ENCODE peak calls at places on chromosome 6, in seven cellular contexts. One of them, this sample, is unnamed.

GRCh38 chr6:90284745-90285481 is 11.7 kb downstream of the BACH2 start:
- DNase-seq in GM12892: no peak
- DNase-seq in spleen: peak; percentile 66
- DNase-seq in breast epithelium: no peak
- DNase-seq in GM12891: no peak
- DNase-seq in HCT116: peak; percentile 56
- DNase-seq in transverse colon: no peak
- DNase-seq in this sample: no peak

GRCh38 chr6:42692151-42692911 is 30.1 kb downstream of the PRPH2 start:
- DNase-seq in GM12892: no peak
- DNase-seq in spleen: no peak
- DNase-seq in breast epithelium: peak; percentile 82
- DNase-seq in GM12891: no peak
- DNase-seq in HCT116: peak; percentile 64
- DNase-seq in transverse colon: no peak
- DNase-seq in this sample: no peak

GRCh38 chr6:72755752-72756151 is 133.9 kb downstream of the KCNQ5 start:
- DNase-seq in GM12892: no peak
- DNase-seq in spleen: no peak
- DNase-seq in breast epithelium: no peak
- DNase-seq in GM12891: no peak
- DNase-seq in HCT116: no peak
- DNase-seq in transverse colon: no peak
- DNase-seq in this sample: peak; percentile 43

GRCh38 chr6:131255911-131256310 is 120.6 kb downstream of the AKAP7 start:
- DNase-seq in GM12892: no peak
- DNase-seq in spleen: no peak
- DNase-seq in breast epithelium: no peak
- DNase-seq in GM12891: no peak
- DNase-seq in HCT116: no peak
- DNase-seq in transverse colon: no peak
- DNase-seq in this sample: no peak

GRCh38 chr6:128519132-128519930 is 1.1 kb downstream of the PTPRK start:
- DNase-seq in GM12892: peak; percentile 1
- DNase-seq in spleen: peak; percentile 70
- DNase-seq in breast epithelium: peak; percentile 56
- DNase-seq in GM12891: no peak
- DNase-seq in HCT116: no peak
- DNase-seq in transverse colon: peak; percentile 50
- DNase-seq in this sample: peak; percentile 79

GRCh38 chr6:17042422-17043147 is 59.3 kb upstream of the STMND1 start:
- DNase-seq in GM12892: no peak
- DNase-seq in spleen: no peak
- DNase-seq in breast epithelium: no peak
- DNase-seq in GM12891: no peak
- DNase-seq in HCT116: peak; percentile 34
- DNase-seq in transverse colon: peak; percentile 66
- DNase-seq in this sample: peak; percentile 85

GRCh38 chr6:113649916-113650609 is 207.1 kb upstream of the MARCKS start:
- DNase-seq in GM12892: no peak
- DNase-seq in spleen: no peak
- DNase-seq in breast epithelium: no peak
- DNase-seq in GM12891: no peak
- DNase-seq in HCT116: no peak
- DNase-seq in transverse colon: no peak
- DNase-seq in this sample: no peak

GRCh38 chr6:2920671-2921112 is 17.6 kb upstream of the SERPINB9 start:
- DNase-seq in GM12892: no peak
- DNase-seq in spleen: no peak
- DNase-seq in breast epithelium: peak; percentile 8
- DNase-seq in GM12891: no peak
- DNase-seq in HCT116: no peak
- DNase-seq in transverse colon: no peak
- DNase-seq in this sample: peak; percentile 60

GRCh38 chr6:90896165-90896549 is 309.3 kb upstream of the MAP3K7 start:
- DNase-seq in GM12892: no peak
- DNase-seq in spleen: no peak
- DNase-seq in breast epithelium: no peak
- DNase-seq in GM12891: no peak
- DNase-seq in HCT116: no peak
- DNase-seq in transverse colon: no peak
- DNase-seq in this sample: no peak

GRCh38 chr6:113178349-113178748 is 678.8 kb upstream of the MARCKS start:
- DNase-seq in GM12892: no peak
- DNase-seq in spleen: no peak
- DNase-seq in breast epithelium: no peak
- DNase-seq in GM12891: no peak
- DNase-seq in HCT116: no peak
- DNase-seq in transverse colon: no peak
- DNase-seq in this sample: no peak

GRCh38 chr6:161361529-161361928 is 87.7 kb upstream of the AGPAT4 start:
- DNase-seq in GM12892: no peak
- DNase-seq in spleen: no peak
- DNase-seq in breast epithelium: no peak
- DNase-seq in GM12891: no peak
- DNase-seq in HCT116: no peak
- DNase-seq in transverse colon: no peak
- DNase-seq in this sample: no peak

GRCh38 chr6:73451166-73452106 is 661 bp downstream of the CGAS start:
- DNase-seq in GM12892: peak; percentile 44
- DNase-seq in spleen: peak; percentile 92
- DNase-seq in breast epithelium: no peak
- DNase-seq in GM12891: peak; percentile 49
- DNase-seq in HCT116: no peak
- DNase-seq in transverse colon: peak; percentile 50
- DNase-seq in this sample: peak; percentile 70

GRCh38 chr6:140256213-140256612 is 881.8 kb upstream of the CITED2 start:
- DNase-seq in GM12892: no peak
- DNase-seq in spleen: no peak
- DNase-seq in breast epithelium: no peak
- DNase-seq in GM12891: no peak
- DNase-seq in HCT116: no peak
- DNase-seq in transverse colon: no peak
- DNase-seq in this sample: peak; percentile 1

GRCh38 chr6:68031054-68031453 is 604.0 kb upstream of the ADGRB3 start:
- DNase-seq in GM12892: no peak
- DNase-seq in spleen: no peak
- DNase-seq in breast epithelium: no peak
- DNase-seq in GM12891: no peak
- DNase-seq in HCT116: no peak
- DNase-seq in transverse colon: no peak
- DNase-seq in this sample: no peak

GRCh38 chr6:26311012-26311384 is 54.0 kb upstream of the BTN3A2 start:
- DNase-seq in GM12892: no peak
- DNase-seq in spleen: no peak
- DNase-seq in breast epithelium: no peak
- DNase-seq in GM12891: no peak
- DNase-seq in HCT116: no peak
- DNase-seq in transverse colon: no peak
- DNase-seq in this sample: peak; percentile 61

GRCh38 chr6:20686142-20686541 is 151.9 kb downstream of the CDKAL1 start:
- DNase-seq in GM12892: no peak
- DNase-seq in spleen: no peak
- DNase-seq in breast epithelium: no peak
- DNase-seq in GM12891: no peak
- DNase-seq in HCT116: no peak
- DNase-seq in transverse colon: no peak
- DNase-seq in this sample: peak; percentile 80

GRCh38 chr6:15062311-15063252 is 183.3 kb upstream of the JARID2 start:
- DNase-seq in GM12892: no peak
- DNase-seq in spleen: no peak
- DNase-seq in breast epithelium: no peak
- DNase-seq in GM12891: no peak
- DNase-seq in HCT116: no peak
- DNase-seq in transverse colon: no peak
- DNase-seq in this sample: no peak

GRCh38 chr6:135423649-135424128 is 73.9 kb downstream of the AHI1 start:
- DNase-seq in GM12892: no peak
- DNase-seq in spleen: no peak
- DNase-seq in breast epithelium: no peak
- DNase-seq in GM12891: no peak
- DNase-seq in HCT116: peak; percentile 22
- DNase-seq in transverse colon: no peak
- DNase-seq in this sample: peak; percentile 63

DNA sequence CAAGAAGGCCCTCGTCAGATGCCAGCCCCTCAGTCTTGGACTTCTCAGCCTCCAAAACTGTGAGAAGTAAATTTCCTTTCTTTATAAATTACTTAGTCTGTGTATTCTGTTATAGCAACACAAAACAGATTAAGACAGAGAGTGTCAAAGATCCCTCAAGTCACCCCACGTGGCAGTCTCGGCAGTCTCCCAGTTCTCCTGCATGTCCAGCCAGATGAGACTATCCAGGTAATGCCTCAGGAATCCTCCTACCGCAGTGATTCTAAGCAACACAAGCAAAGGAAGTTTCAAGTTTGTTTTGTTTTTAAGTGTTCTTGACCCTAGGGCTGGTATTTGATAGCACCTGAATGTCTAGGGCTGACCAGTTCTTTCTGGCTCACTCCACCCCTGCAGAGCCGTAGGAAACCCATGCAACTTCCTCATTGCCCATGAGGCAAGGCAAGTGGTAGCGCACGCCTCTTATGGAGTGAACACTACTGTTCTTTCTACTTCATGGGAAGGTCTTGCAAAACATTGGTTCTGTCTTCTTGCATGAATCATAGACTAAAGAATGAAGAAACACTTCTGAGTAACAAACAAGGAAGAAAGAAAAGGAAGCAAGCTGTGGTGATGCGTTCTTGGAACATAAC is 24.8 kb upstream of the FOXQ1 start:
- DNase-seq in GM12892: no peak
- DNase-seq in spleen: no peak
- DNase-seq in breast epithelium: peak; percentile 83
- DNase-seq in GM12891: no peak
- DNase-seq in HCT116: peak; percentile 19
- DNase-seq in transverse colon: peak; percentile 64
- DNase-seq in this sample: no peak
- TF ChIP-seq POLR2AphosphoS5 in GM12892: no peak
- TF ChIP-seq POLR2AphosphoS5 in spleen: no peak
- TF ChIP-seq POLR2AphosphoS5 in breast epithelium: no peak
- TF ChIP-seq POLR2AphosphoS5 in GM12891: no peak
- TF ChIP-seq POLR2AphosphoS5 in HCT116: no peak
- TF ChIP-seq POLR2AphosphoS5 in transverse colon: peak; percentile 68
- TF ChIP-seq POLR2AphosphoS5 in this sample: no peak

GRCh38 chr6:36969240-36969691 is 14.7 kb downstream of the PI16 start:
- DNase-seq in GM12892: no peak
- DNase-seq in spleen: peak; percentile 32
- DNase-seq in breast epithelium: peak; percentile 62
- DNase-seq in GM12891: no peak
- DNase-seq in HCT116: no peak
- DNase-seq in transverse colon: no peak
- DNase-seq in this sample: no peak

GRCh38 chr6:36967757-36968156 is 13.2 kb downstream of the PI16 start:
- DNase-seq in GM12892: no peak
- DNase-seq in spleen: peak; percentile 23
- DNase-seq in breast epithelium: no peak
- DNase-seq in GM12891: no peak
- DNase-seq in HCT116: no peak
- DNase-seq in transverse colon: no peak
- DNase-seq in this sample: no peak

GRCh38 chr6:36967301-36967700 is 12.8 kb downstream of the PI16 start:
- DNase-seq in GM12892: no peak
- DNase-seq in spleen: peak; percentile 41
- DNase-seq in breast epithelium: no peak
- DNase-seq in GM12891: no peak
- DNase-seq in HCT116: no peak
- DNase-seq in transverse colon: no peak
- DNase-seq in this sample: no peak

GRCh38 chr6:36969988-36970891 is 15.7 kb downstream of the PI16 start:
- DNase-seq in GM12892: no peak
- DNase-seq in spleen: peak; percentile 58
- DNase-seq in breast epithelium: no peak
- DNase-seq in GM12891: no peak
- DNase-seq in HCT116: no peak
- DNase-seq in transverse colon: no peak
- DNase-seq in this sample: no peak

GRCh38 chr6:36968266-36968977 is 13.9 kb downstream of the PI16 start:
- DNase-seq in GM12892: no peak
- DNase-seq in spleen: peak; percentile 57
- DNase-seq in breast epithelium: no peak
- DNase-seq in GM12891: no peak
- DNase-seq in HCT116: no peak
- DNase-seq in transverse colon: peak; percentile 37
- DNase-seq in this sample: no peak
- TF ChIP-seq POLR2AphosphoS5 in GM12892: no peak
- TF ChIP-seq POLR2AphosphoS5 in spleen: no peak
- TF ChIP-seq POLR2AphosphoS5 in breast epithelium: no peak
- TF ChIP-seq POLR2AphosphoS5 in GM12891: no peak
- TF ChIP-seq POLR2AphosphoS5 in HCT116: no peak
- TF ChIP-seq POLR2AphosphoS5 in transverse colon: no peak
- TF ChIP-seq POLR2AphosphoS5 in this sample: no peak

GRCh38 chr6:137159912-137160311 is 13.5 kb downstream of the IL22RA2 start:
- DNase-seq in GM12892: no peak
- DNase-seq in spleen: no peak
- DNase-seq in breast epithelium: no peak
- DNase-seq in GM12891: no peak
- DNase-seq in HCT116: no peak
- DNase-seq in transverse colon: no peak
- DNase-seq in this sample: no peak

GRCh38 chr6:137160763-137161162 is 12.7 kb downstream of the IL22RA2 start:
- DNase-seq in GM12892: no peak
- DNase-seq in spleen: no peak
- DNase-seq in breast epithelium: no peak
- DNase-seq in GM12891: no peak
- DNase-seq in HCT116: no peak
- DNase-seq in transverse colon: no peak
- DNase-seq in this sample: no peak

GRCh38 chr6:137156650-137157049 is 16.8 kb downstream of the IL22RA2 start:
- DNase-seq in GM12892: no peak
- DNase-seq in spleen: no peak
- DNase-seq in breast epithelium: no peak
- DNase-seq in GM12891: no peak
- DNase-seq in HCT116: no peak
- DNase-seq in transverse colon: no peak
- DNase-seq in this sample: no peak

GRCh38 chr6:137157601-137158000 is 15.8 kb downstream of the IL22RA2 start:
- DNase-seq in GM12892: no peak
- DNase-seq in spleen: no peak
- DNase-seq in breast epithelium: peak; percentile 53
- DNase-seq in GM12891: no peak
- DNase-seq in HCT116: no peak
- DNase-seq in transverse colon: no peak
- DNase-seq in this sample: no peak

DNA sequence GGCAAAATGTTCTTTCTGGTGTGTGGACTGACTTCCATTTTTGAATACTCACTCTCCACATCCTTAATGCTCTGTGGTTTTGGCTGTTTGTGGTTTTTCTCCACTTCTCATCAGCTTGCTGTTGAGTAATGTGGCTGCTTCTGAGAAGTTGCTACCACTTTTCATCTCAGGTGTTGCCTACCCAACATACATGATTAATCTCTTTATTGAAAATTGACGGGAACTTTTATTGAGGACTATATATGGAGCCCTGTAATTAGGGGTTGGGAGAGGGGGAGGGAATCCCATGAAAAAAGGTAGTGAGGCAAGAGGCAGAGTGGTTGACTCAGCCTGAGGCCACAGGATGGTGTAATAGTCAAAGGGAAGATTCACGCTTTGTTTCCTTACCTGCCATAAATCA is 17.6 kb downstream of the IL22RA2 start:
- DNase-seq in GM12892: no peak
- DNase-seq in spleen: no peak
- DNase-seq in breast epithelium: peak; percentile 47
- DNase-seq in GM12891: no peak
- DNase-seq in HCT116: no peak
- DNase-seq in transverse colon: no peak
- DNase-seq in this sample: no peak
- TF ChIP-seq POLR2AphosphoS5 in GM12892: no peak
- TF ChIP-seq POLR2AphosphoS5 in spleen: peak; percentile 47
- TF ChIP-seq POLR2AphosphoS5 in breast epithelium: no peak
- TF ChIP-seq POLR2AphosphoS5 in GM12891: no peak
- TF ChIP-seq POLR2AphosphoS5 in HCT116: no peak
- TF ChIP-seq POLR2AphosphoS5 in transverse colon: no peak
- TF ChIP-seq POLR2AphosphoS5 in this sample: no peak

GRCh38 chr6:144332177-144332576 is 47.0 kb downstream of the UTRN start:
- DNase-seq in GM12892: no peak
- DNase-seq in spleen: no peak
- DNase-seq in breast epithelium: no peak
- DNase-seq in GM12891: no peak
- DNase-seq in HCT116: no peak
- DNase-seq in transverse colon: no peak
- DNase-seq in this sample: no peak
- TF ChIP-seq POLR2AphosphoS5 in GM12892: no peak
- TF ChIP-seq POLR2AphosphoS5 in spleen: no peak
- TF ChIP-seq POLR2AphosphoS5 in breast epithelium: no peak
- TF ChIP-seq POLR2AphosphoS5 in GM12891: no peak
- TF ChIP-seq POLR2AphosphoS5 in HCT116: no peak
- TF ChIP-seq POLR2AphosphoS5 in transverse colon: no peak
- TF ChIP-seq POLR2AphosphoS5 in this sample: no peak

This sample was measured in GM23338.